ENCODE peak calls at places on chromosome 15, in eight cellular contexts. R is stimulated activated CD8-positive, alpha-beta memory T cell treated with anti-CD3 and anti-CD28 coated beads, Interleukin-15, amount 100 ng/mL, for 24 hours; J is LHCN-M2; Y is NCI-H446 treated with DMSO at 0.1 percent for 48 hours; G is aorta; D is sigmoid colon; C is skeletal muscle cell; B is naive thymus-derived CD8-positive, alpha-beta T cell. V is an unnamed sample.

GRCh38 chr15:77225641-77226040 is 154.7 kb upstream of the TSPAN3 start:
- DNase-seq in C (no peak), J (no peak), D (no peak), R (no peak), B (no peak), Y (no peak), G (no peak), V (no peak)

GRCh38 chr15:57607570-57608000 is 15.9 kb downstream of the MYZAP start:
- DNase-seq in G (no peak), D (no peak), R (no peak), J (peak), C (no peak), Y (no peak), B (no peak), V (peak)

GRCh38 chr15:42591238-42591936 is 16.0 kb downstream of the STARD9 start:
- DNase-seq in Y (no peak), D (no peak), J (peak), G (no peak), B (no peak), R (no peak), C (no peak), V (no peak)

GRCh38 chr15:83010709-83011270 is 649 bp downstream of the C15orf40 start:
- DNase-seq in D (peak), G (peak), C (peak), R (peak), J (peak), Y (peak), B (peak), V (peak)

GRCh38 chr15:92636950-92637481 is 18.6 kb downstream of the FAM174B start:
- DNase-seq in B (no peak), D (no peak), R (no peak), G (peak), C (no peak), J (no peak), Y (no peak), V (peak)

GRCh38 chr15:77837649-77838025 is 204.9 kb upstream of the LINGO1 start:
- DNase-seq in J (no peak), Y (no peak), B (no peak), D (peak), R (no peak), C (no peak), G (peak), V (peak)

GRCh38 chr15:49858076-49858475 is 237.2 kb downstream of the DTWD1 start:
- DNase-seq in J (no peak), R (no peak), B (no peak), D (no peak), C (no peak), Y (no peak), G (no peak), V (no peak)

GRCh38 chr15:70833897-70834765 is 19.8 kb downstream of the LARP6 start:
- DNase-seq in C (peak), Y (no peak), J (peak), B (no peak), D (no peak), R (no peak), G (no peak), V (no peak)

GRCh38 chr15:91853968-91854943 is 748 bp downstream of the SLCO3A1 start:
- DNase-seq in R (no peak), B (no peak), Y (no peak), G (peak), C (no peak), D (peak), J (no peak), V (peak)

GRCh38 chr15:74631408-74631807 is 15.8 kb downstream of the CLK3 start:
- DNase-seq in C (no peak), G (no peak), B (no peak), R (no peak), J (peak), D (no peak), Y (no peak), V (no peak)

GRCh38 chr15:68794307-68794706 is 26.4 kb downstream of the ANP32A start:
- DNase-seq in B (no peak), Y (no peak), R (no peak), C (no peak), G (no peak), J (no peak), D (no peak), V (no peak)

GRCh38 chr15:40010681-40011080 is 28.3 kb downstream of the SRP14 start:
- DNase-seq in B (no peak), Y (no peak), G (no peak), J (peak), C (peak), D (no peak), R (no peak), V (no peak)

GRCh38 chr15:90547545-90547944 is 17.8 kb downstream of the CRTC3 start:
- DNase-seq in Y (no peak), J (no peak), D (no peak), B (no peak), C (no peak), G (no peak), R (no peak), V (no peak)

GRCh38 chr15:42010434-42010833 is 10.4 kb downstream of the PLA2G4E start:
- DNase-seq in R (no peak), J (peak), G (no peak), D (no peak), B (no peak), C (no peak), Y (no peak), V (no peak)

GRCh38 chr15:96331942-96332853 is 1.7 kb downstream of the NR2F2 start:
- DNase-seq in G (peak), Y (peak), B (no peak), C (no peak), D (peak), R (no peak), J (peak), V (no peak)

GRCh38 chr15:34708422-34708821 is 46.4 kb downstream of the GJD2 start:
- DNase-seq in B (no peak), D (no peak), Y (peak), R (no peak), C (no peak), J (peak), G (no peak), V (no peak)

GRCh38 chr15:74293021-74293810 is 57.1 kb downstream of the CCDC33 start:
- DNase-seq in B (no peak), G (no peak), C (no peak), J (no peak), D (no peak), Y (no peak), R (no peak), V (no peak)

GRCh38 chr15:57510647-57511046 is 81.1 kb upstream of the MYZAP start:
- DNase-seq in G (no peak), C (peak), B (no peak), D (no peak), J (peak), R (no peak), Y (peak), V (no peak)